ENCODE peak calls at places on chromosomes 3 and 15, in four cellular contexts. B is fibroblast of lung, S is A549, V is PC-3. E is an unnamed sample.

GRCh38 chr3:171005648-171006047 is 20.9 kb downstream of the SLC2A2 start:
- DNase-seq in V (no peak), B (peak; percentile 75), S (no peak), E (no peak)

GRCh38 chr15:96324192-96324895 is 6.2 kb upstream of the NR2F2 start:
- DNase-seq in S (no peak), B (peak; percentile 69), V (peak; percentile 53), E (no peak)

GRCh38 chr15:90617171-90617570 is 87.4 kb downstream of the CRTC3 start:
- DNase-seq in V (peak; percentile 16), S (no peak), B (peak; percentile 24), E (no peak)

GRCh38 chr15:67093146-67093874 is 27.9 kb downstream of the SMAD3 start:
- DNase-seq in B (no peak), V (no peak), S (no peak), E (no peak)

GRCh38 chr3:190709351-190709773 is 153.1 kb downstream of the GMNC start:
- DNase-seq in B (peak; percentile 86), V (peak; percentile 79), S (no peak), E (no peak)

GRCh38 chr3:134149286-134149685 is 101.4 kb downstream of the RYK start:
- DNase-seq in V (no peak), B (no peak), S (no peak), E (no peak)

GRCh38 chr3:29637093-29637492 is 356.2 kb downstream of the RBMS3 start:
- DNase-seq in V (no peak), B (no peak), S (no peak), E (no peak)

GRCh38 chr15:46309914-46310313 is 675.1 kb downstream of the SQOR start:
- DNase-seq in S (no peak), V (no peak), B (no peak), E (no peak)

GRCh38 chr3:41196499-41197410 is 2.5 kb upstream of the CTNNB1 start:
- DNase-seq in V (no peak), B (no peak), S (no peak), E (no peak)

GRCh38 chr3:42719002-42719401 is 16.4 kb upstream of the HHATL start:
- DNase-seq in B (no peak), V (no peak), S (no peak), E (no peak)

GRCh38 chr3:86578071-86578470 is 412.9 kb downstream of the VGLL3 start:
- DNase-seq in S (no peak), V (peak; percentile 47), B (no peak), E (peak; percentile 29)

GRCh38 chr3:124607163-124607562 is 123.1 kb upstream of the UMPS start:
- DNase-seq in B (peak; percentile 90), V (peak; percentile 96), S (no peak), E (peak; percentile 42)

GRCh38 chr15:66569461-66570137 is 3.8 kb upstream of the LCTL start:
- DNase-seq in S (no peak), V (no peak), B (no peak), E (no peak)

GRCh38 chr15:77832874-77833273 is 200.2 kb upstream of the LINGO1 start:
- DNase-seq in B (no peak), S (no peak), V (no peak), E (no peak)

GRCh38 chr3:178318957-178319528 is 217.2 kb upstream of the KCNMB2 start:
- DNase-seq in B (peak; percentile 41), V (no peak), S (no peak), E (no peak)

GRCh38 chr3:30526031-30526430 is 80.4 kb upstream of the TGFBR2 start:
- DNase-seq in B (no peak), S (no peak), V (no peak), E (no peak)

GRCh38 chr3:129039271-129040038 is 21.1 kb upstream of the GP9 start:
- DNase-seq in B (no peak), V (no peak), S (no peak), E (no peak)

GRCh38 chr15:62600376-62600775 is 435.3 kb upstream of the C2CD4B start:
- DNase-seq in B (no peak), V (no peak), S (no peak), E (no peak)
- H3K27ac ChIP-seq in B (no peak overlapping the region), V (no peak overlapping the region), S (no peak overlapping the region), E (no peak overlapping the region)

GRCh38 chr15:55589297-55589696 is 1.2 kb upstream of the PYGO1 start:
- DNase-seq in S (no peak), V (no peak), B (peak; percentile 8), E (no peak)

GRCh38 chr15:55588070-55588817 is at the start of gene PYGO1:
- DNase-seq in S (peak; percentile 69), B (peak; percentile 74), V (peak; percentile 22), E (no peak)

GRCh38 chr15:55586808-55587207 is 1.3 kb downstream of the PYGO1 start:
- DNase-seq in V (no peak), B (no peak), S (no peak), E (no peak)

GRCh38 chr15:55587321-55588069 is 650 bp downstream of the PYGO1 start:
- DNase-seq in S (peak; percentile 75), B (peak; percentile 70), V (peak; percentile 28), E (no peak)

GRCh38 chr15:55588818-55589122 is 625 bp upstream of the PYGO1 start:
- DNase-seq in B (no peak), S (no peak), V (peak; percentile 15), E (peak; percentile 14)
- H3K27ac ChIP-seq in B (peak overlapping the region; percentile 66), S (peak overlapping the region; percentile 94), V (no peak overlapping the region), E (no peak overlapping the region)

GRCh38 chr3:110504901-110505300 is 566.7 kb upstream of the NECTIN3 start:
- DNase-seq in V (no peak), B (no peak), S (no peak), E (no peak)
- H3K27ac ChIP-seq in V (no peak overlapping the region), B (no peak overlapping the region), S (no peak overlapping the region), E (no peak overlapping the region)

DNA sequence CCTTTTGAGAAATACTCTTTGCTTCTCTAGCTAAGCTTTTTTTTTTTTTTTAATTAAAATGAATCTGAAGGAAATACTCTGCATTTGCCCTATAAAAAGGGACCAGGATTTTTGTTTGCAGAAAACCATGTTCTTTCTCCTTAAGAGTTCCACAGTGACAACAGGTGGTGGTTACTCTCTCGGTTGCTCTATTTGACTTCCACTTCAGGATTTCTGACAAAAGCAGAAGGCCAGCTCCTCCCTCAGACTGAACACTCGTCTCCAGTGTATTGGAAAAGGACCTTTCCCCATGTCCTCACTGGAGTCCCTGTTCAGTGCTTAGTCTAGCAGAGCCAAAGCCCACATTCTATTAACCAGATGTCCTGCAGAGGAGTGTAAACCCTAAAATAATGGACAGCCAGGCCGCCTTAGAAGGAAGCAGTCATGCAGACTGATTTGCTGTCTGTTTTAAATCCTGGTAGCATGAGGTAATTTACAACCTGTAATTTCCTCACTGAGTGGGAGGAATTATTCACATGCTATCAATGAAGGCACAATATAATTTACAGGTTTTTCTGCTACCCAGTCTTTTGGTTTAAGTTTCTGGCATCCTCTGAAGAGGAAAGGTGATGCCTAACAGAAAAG is 599.3 kb downstream of the PYDC2 start:
- DNase-seq in S (no peak), B (peak; percentile 37), V (no peak), E (no peak)
- H3K27ac ChIP-seq in S (no peak overlapping the region), B (no peak overlapping the region), V (no peak overlapping the region), E (no peak overlapping the region)

DNA sequence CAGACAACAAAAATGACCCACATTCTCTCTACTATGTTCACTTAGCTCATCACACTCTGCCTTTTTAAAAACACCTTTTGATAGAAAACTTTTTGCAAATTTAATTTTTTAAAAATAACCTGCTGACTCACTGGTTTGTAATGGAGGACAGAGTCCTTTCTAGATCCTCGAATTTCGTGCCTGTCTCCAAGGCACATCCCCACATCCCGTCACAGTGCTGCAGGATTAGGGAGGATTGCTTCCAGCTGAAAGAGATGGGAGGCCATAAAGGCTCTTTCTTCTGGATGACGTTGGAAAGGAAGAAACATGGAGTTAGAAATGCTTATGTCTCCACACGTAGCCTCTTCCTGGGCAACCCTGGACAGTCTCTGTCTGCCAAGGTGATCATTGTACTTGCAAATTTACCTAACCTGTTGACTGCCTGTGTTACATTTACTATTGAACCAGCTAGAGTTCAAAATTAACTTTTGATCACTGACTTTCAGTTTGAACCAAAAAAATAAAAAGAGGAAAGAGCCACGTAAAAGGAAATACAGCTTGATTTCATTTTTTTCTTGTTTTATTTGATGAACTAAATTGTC is 27.6 kb upstream of the VILL start:
- DNase-seq in V (no peak), B (no peak), S (no peak), E (no peak)
- H3K27ac ChIP-seq in V (no peak overlapping the region), B (peak overlapping the region; percentile 12), S (no peak overlapping the region), E (no peak overlapping the region)

DNA sequence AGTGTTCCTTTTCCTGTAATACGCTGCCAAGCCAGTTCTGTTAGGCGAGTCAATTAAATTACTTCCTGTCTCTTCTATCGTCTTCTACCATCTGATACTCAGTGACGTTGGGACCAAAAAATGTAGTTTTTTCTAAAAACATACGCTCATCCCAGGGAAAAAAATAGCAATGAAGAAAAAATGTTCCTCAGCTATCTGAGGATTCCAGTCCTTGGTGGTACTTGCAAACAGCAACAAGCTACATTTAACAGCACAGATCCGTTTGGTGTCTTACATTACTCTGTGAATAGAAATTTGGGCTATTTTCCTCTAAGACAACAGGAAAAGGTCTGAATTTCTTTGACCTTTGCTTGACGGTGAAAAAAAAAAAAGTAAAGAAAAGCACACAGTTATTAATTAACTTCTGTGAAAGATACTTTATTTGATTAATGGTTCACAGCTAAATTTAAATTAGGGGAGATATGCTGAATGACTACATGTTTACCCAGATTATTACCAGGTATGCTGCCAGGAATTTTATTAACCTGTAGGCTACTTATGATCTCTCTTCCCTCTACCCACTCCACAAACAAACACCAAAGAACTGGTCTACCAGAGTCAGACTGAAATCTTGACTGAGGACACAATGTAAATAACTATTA is 254.4 kb upstream of the ZPLD1 start:
- DNase-seq in S (no peak), B (peak; percentile 94), V (peak; percentile 71), E (peak; percentile 82)
- H3K27ac ChIP-seq in S (peak overlapping the region; percentile 77), B (peak overlapping the region; percentile 76), V (peak overlapping the region; percentile 88), E (peak overlapping the region; percentile 49)

GRCh38 chr3:112775011-112775742 is 71.5 kb downstream of the CD200R1L start:
- DNase-seq in V (peak; percentile 17), B (peak; percentile 93), S (no peak), E (no peak)
- H3K27ac ChIP-seq in V (peak overlapping the region; percentile 93), B (peak overlapping the region; percentile 82), S (peak overlapping the region; percentile 87), E (peak overlapping the region; percentile 73)

GRCh38 chr3:16398542-16399126 is 114.9 kb downstream of the RFTN1 start:
- DNase-seq in S (no peak), B (no peak), V (no peak), E (no peak)
- H3K27ac ChIP-seq in S (no peak overlapping the region), B (no peak overlapping the region), V (no peak overlapping the region), E (no peak overlapping the region)

DNA sequence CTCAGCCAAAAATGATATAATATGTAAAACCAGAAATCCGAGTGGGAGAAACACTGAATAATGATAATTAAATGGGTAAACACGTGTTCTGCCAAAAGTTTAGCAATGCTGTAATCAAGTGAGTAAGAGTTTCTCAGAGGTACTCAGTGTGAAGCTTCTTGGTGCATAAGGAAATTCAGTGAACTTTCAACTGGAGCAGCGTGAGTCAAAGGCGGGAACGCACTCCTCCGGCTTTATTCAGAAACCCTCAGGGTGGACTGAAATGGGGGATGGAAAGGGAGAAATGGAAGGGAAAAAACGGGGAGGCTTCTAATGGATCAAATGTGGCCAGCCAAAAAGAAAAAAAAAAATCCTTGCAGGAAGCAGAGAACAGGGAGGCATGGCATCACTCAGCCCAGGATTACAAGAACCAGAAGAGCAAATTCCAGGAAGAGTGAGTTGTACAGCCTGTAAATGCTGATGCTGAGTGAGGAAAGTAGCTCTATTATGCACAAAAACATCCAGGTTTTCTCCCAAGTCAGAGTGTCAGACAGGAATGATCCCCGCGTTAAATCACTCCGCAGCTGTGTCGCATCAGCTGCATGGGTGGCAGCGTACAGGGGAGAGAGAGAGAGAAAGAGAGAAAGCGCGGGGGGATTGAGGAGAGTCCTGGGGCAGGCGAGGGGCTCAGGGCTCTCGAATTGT is 85.3 kb downstream of the ASB7 start:
- DNase-seq in V (peak; percentile 95), S (no peak), B (peak; percentile 91), E (no peak)
- H3K27ac ChIP-seq in V (peak overlapping the region; percentile 100), S (no peak overlapping the region), B (peak overlapping the region; percentile 69), E (peak overlapping the region; percentile 97)